ENCODE peak calls at places on chromosome 4, in nine cellular contexts. P is OCI-M1; G is Caco-2; L is neural crest cell; J is occipital lobe; V is astrocyte; M is SW 1271; K is Ammon's horn; Q is activated effector memory CD4-positive, alpha-beta T cell treated with anti-CD3 and anti-CD28 coated beads, Interleukin-2, amount 50 U/mL, for 16 hours. O is an unnamed sample.

GRCh38 chr4:15004701-15005301 is 2.5 kb downstream of the CPEB2 start:
- DNase-seq in P (peak), G (peak), L (peak), J (peak), V (peak), M (no peak), K (peak), Q (peak), O (peak)

GRCh38 chr4:53601251-53601764 is 10.0 kb upstream of the LNX1 start:
- DNase-seq in P (peak), G (peak), L (peak), J (no peak), V (no peak), M (no peak), K (no peak), Q (no peak), O (no peak)

GRCh38 chr4:6184169-6184568 is 16.2 kb downstream of the JAKMIP1 start:
- DNase-seq in P (no peak), G (no peak), L (no peak), J (no peak), V (no peak), M (no peak), K (no peak), Q (no peak), O (no peak)

GRCh38 chr4:58602701-58603359 is 1492.6 kb upstream of the IGFBP7 start:
- DNase-seq in P (no peak), G (no peak), L (no peak), J (no peak), V (no peak), M (no peak), K (no peak), Q (no peak), O (no peak)

GRCh38 chr4:99438578-99438875 is 3.4 kb upstream of the ADH7 start:
- DNase-seq in P (no peak), G (no peak), L (no peak), J (no peak), V (no peak), M (no peak), K (no peak), Q (no peak), O (no peak)

GRCh38 chr4:853416-853781 is 27.5 kb upstream of the CPLX1 start:
- DNase-seq in P (no peak), G (no peak), L (no peak), J (no peak), V (no peak), M (no peak), K (no peak), Q (no peak), O (no peak)

GRCh38 chr4:27692868-27693634 is 832.4 kb downstream of the STIM2 start:
- DNase-seq in P (no peak), G (no peak), L (no peak), J (no peak), V (no peak), M (no peak), K (no peak), Q (no peak), O (no peak)

GRCh38 chr4:15682340-15682725 is 706 bp downstream of the FAM200B start:
- DNase-seq in P (peak), G (no peak), L (no peak), J (no peak), V (no peak), M (no peak), K (no peak), Q (no peak), O (no peak)

GRCh38 chr4:33160126-33160525 is 2440.0 kb downstream of the PCDH7 start:
- DNase-seq in P (peak), G (peak), L (no peak), J (no peak), V (no peak), M (peak), K (no peak), Q (no peak), O (no peak)

GRCh38 chr4:123816970-123817688 is 420.5 kb downstream of the SPRY1 start:
- DNase-seq in P (no peak), G (no peak), L (no peak), J (no peak), V (no peak), M (no peak), K (no peak), Q (no peak), O (no peak)

GRCh38 chr4:159010563-159011260 is 92.2 kb upstream of the RAPGEF2 start:
- DNase-seq in P (no peak), G (no peak), L (no peak), J (peak), V (peak), M (no peak), K (peak), Q (no peak), O (peak)

GRCh38 chr4:36761625-36762024 is 480.2 kb downstream of the DTHD1 start:
- DNase-seq in P (no peak), G (no peak), L (no peak), J (no peak), V (no peak), M (no peak), K (no peak), Q (no peak), O (no peak)

GRCh38 chr4:87657525-87657924 is 7.4 kb downstream of the DMP1 start:
- DNase-seq in P (no peak), G (no peak), L (no peak), J (no peak), V (peak), M (no peak), K (no peak), Q (no peak), O (peak)

GRCh38 chr4:151045907-151046306 is 30.8 kb upstream of the LRBA start:
- DNase-seq in P (peak), G (peak), L (no peak), J (no peak), V (no peak), M (no peak), K (no peak), Q (no peak), O (no peak)

GRCh38 chr4:7843831-7844230 is 95.8 kb downstream of the AFAP1 start:
- DNase-seq in P (no peak), G (no peak), L (no peak), J (no peak), V (no peak), M (no peak), K (no peak), Q (no peak), O (no peak)

GRCh38 chr4:48862038-48862437 is 31.1 kb downstream of the OCIAD1 start:
- DNase-seq in P (no peak), G (no peak), L (no peak), J (no peak), V (no peak), M (no peak), K (no peak), Q (no peak), O (no peak)

O was measured in fibroblast of lung.